ENCODE peak calls at places on chromosomes 16 and 17, in seven cellular contexts. H is thoracic aorta, K is cardiac muscle cell, Q is Panc1, I is PC-3, M is fibroblast of lung, Z is uterus. Y is an unnamed sample.

GRCh38 chr17:74340470-74341023 is 14.5 kb downstream of the KIF19 start:
- DNase-seq in H (no peak), K (no peak), Q (no peak), I (no peak), M (no peak), Z (no peak), Y (peak; percentile 74)

GRCh38 chr16:82630688-82631087 is 3.9 kb downstream of the CDH13 start:
- DNase-seq in H (no peak), K (peak; percentile 51), Q (no peak), I (peak; percentile 35), M (peak; percentile 61), Z (no peak), Y (no peak)

GRCh38 chr17:41919165-41919817 is 540 bp upstream of the ACLY start:
- DNase-seq in H (no peak), K (no peak), Q (no peak), I (peak; percentile 61), M (no peak), Z (no peak), Y (peak; percentile 38)

GRCh38 chr17:30347488-30347887 is 13.6 kb upstream of the TMIGD1 start:
- DNase-seq in H (no peak), K (no peak), Q (no peak), I (no peak), M (no peak), Z (no peak), Y (no peak)

GRCh38 chr16:2256531-2257140 is 5.2 kb upstream of the ECI1 start:
- DNase-seq in H (no peak), K (no peak), Q (no peak), I (no peak), M (no peak), Z (no peak), Y (no peak)

GRCh38 chr16:10961231-10961630 is 16.9 kb downstream of the CLEC16A start:
- DNase-seq in H (peak; percentile 63), K (peak; percentile 64), Q (no peak), I (no peak), M (peak; percentile 86), Z (no peak), Y (no peak)

GRCh38 chr16:17397499-17397891 is 73.3 kb downstream of the XYLT1 start:
- DNase-seq in H (no peak), K (peak; percentile 66), Q (no peak), I (no peak), M (peak; percentile 58), Z (peak; percentile 59), Y (no peak)

GRCh38 chr17:29778936-29779811 is 150.9 kb downstream of the SSH2 start:
- DNase-seq in H (no peak), K (peak; percentile 75), Q (peak; percentile 35), I (peak; percentile 56), M (peak; percentile 67), Z (peak; percentile 82), Y (peak; percentile 77)

GRCh38 chr17:74085434-74085833 is 118.0 kb upstream of the RPL38 start:
- DNase-seq in H (no peak), K (peak; percentile 1), Q (no peak), I (no peak), M (no peak), Z (no peak), Y (no peak)

GRCh38 chr16:86067516-86067915 is 168.6 kb downstream of the IRF8 start:
- DNase-seq in H (no peak), K (no peak), Q (no peak), I (no peak), M (no peak), Z (no peak), Y (no peak)

GRCh38 chr16:84423416-84423837 is 55.1 kb downstream of the ATP2C2 start:
- DNase-seq in H (no peak), K (peak; percentile 42), Q (no peak), I (peak; percentile 15), M (peak; percentile 39), Z (no peak), Y (no peak)

GRCh38 chr16:55660026-55660425 is 4.2 kb downstream of the SLC6A2 start:
- DNase-seq in H (no peak), K (no peak), Q (no peak), I (no peak), M (no peak), Z (no peak), Y (no peak)

GRCh38 chr17:1783834-1784611 is 22.2 kb downstream of the SERPINF1 start:
- DNase-seq in H (peak; percentile 69), K (peak; percentile 96), Q (peak; percentile 8), I (peak; percentile 30), M (peak; percentile 98), Z (peak; percentile 97), Y (peak; percentile 61)

GRCh38 chr16:25143898-25144297 is 32.4 kb downstream of the LCMT1 start:
- DNase-seq in H (no peak), K (no peak), Q (no peak), I (no peak), M (no peak), Z (no peak), Y (no peak)
- TF ChIP-seq CTCF in H (peak; percentile 16), K (peak; percentile 27), Q (peak; percentile 59), I (peak; percentile 47), M (no peak), Z (no peak), Y (peak; percentile 27)

GRCh38 chr17:11736613-11737289 is 138.5 kb downstream of the DNAH9 start:
- DNase-seq in H (no peak), K (no peak), Q (no peak), I (no peak), M (no peak), Z (no peak), Y (no peak)

GRCh38 chr17:11742891-11743290 is 144.6 kb downstream of the DNAH9 start:
- DNase-seq in H (no peak), K (no peak), Q (no peak), I (no peak), M (no peak), Z (no peak), Y (no peak)

GRCh38 chr17:11739848-11740247 is 141.6 kb downstream of the DNAH9 start:
- DNase-seq in H (no peak), K (no peak), Q (no peak), I (no peak), M (no peak), Z (no peak), Y (no peak)

GRCh38 chr17:11737290-11737679 is 139.0 kb downstream of the DNAH9 start:
- DNase-seq in H (no peak), K (no peak), Q (no peak), I (no peak), M (no peak), Z (no peak), Y (no peak)

GRCh38 chr17:11738151-11738550 is 139.9 kb downstream of the DNAH9 start:
- DNase-seq in H (no peak), K (no peak), Q (no peak), I (no peak), M (no peak), Z (no peak), Y (no peak)
- TF ChIP-seq CTCF in H (no peak), K (no peak), Q (no peak), I (no peak), M (no peak), Z (no peak), Y (no peak)

GRCh38 chr16:64983983-64984382 is 137.9 kb downstream of the CDH11 start:
- DNase-seq in H (no peak), K (peak; percentile 86), Q (no peak), I (peak; percentile 44), M (peak; percentile 85), Z (peak; percentile 30), Y (peak; percentile 23)

GRCh38 chr16:64990101-64990500 is 131.8 kb downstream of the CDH11 start:
- DNase-seq in H (no peak), K (no peak), Q (no peak), I (peak; percentile 10), M (no peak), Z (no peak), Y (no peak)

GRCh38 chr16:64991011-64991410 is 130.9 kb downstream of the CDH11 start:
- DNase-seq in H (no peak), K (no peak), Q (no peak), I (no peak), M (no peak), Z (no peak), Y (no peak)

GRCh38 chr16:64993464-64993863 is 128.4 kb downstream of the CDH11 start:
- DNase-seq in H (no peak), K (no peak), Q (no peak), I (no peak), M (no peak), Z (no peak), Y (no peak)

GRCh38 chr16:64989050-64989449 is 132.8 kb downstream of the CDH11 start:
- DNase-seq in H (no peak), K (no peak), Q (no peak), I (no peak), M (no peak), Z (no peak), Y (no peak)
- TF ChIP-seq CTCF in H (no peak), K (no peak), Q (no peak), I (no peak), M (no peak), Z (no peak), Y (no peak)

GRCh38 chr17:16943032-16943352 is 28.9 kb downstream of the TNFRSF13B start:
- DNase-seq in H (no peak), K (no peak), Q (no peak), I (no peak), M (no peak), Z (no peak), Y (no peak)

GRCh38 chr17:16941072-16941641 is 30.8 kb downstream of the TNFRSF13B start:
- DNase-seq in H (no peak), K (no peak), Q (no peak), I (peak; percentile 73), M (no peak), Z (no peak), Y (peak; percentile 1)

GRCh38 chr17:16941643-16942042 is 30.3 kb downstream of the TNFRSF13B start:
- DNase-seq in H (no peak), K (peak; percentile 6), Q (no peak), I (peak; percentile 45), M (no peak), Z (no peak), Y (no peak)

GRCh38 chr17:16943541-16944333 is 28.2 kb downstream of the TNFRSF13B start:
- DNase-seq in H (no peak), K (no peak), Q (no peak), I (no peak), M (no peak), Z (no peak), Y (no peak)

GRCh38 chr17:16942141-16943031 is 29.5 kb downstream of the TNFRSF13B start:
- DNase-seq in H (no peak), K (no peak), Q (no peak), I (peak; percentile 96), M (no peak), Z (no peak), Y (peak; percentile 18)
- TF ChIP-seq CTCF in H (no peak), K (no peak), Q (no peak), I (no peak), M (no peak), Z (no peak), Y (no peak)

GRCh38 chr17:76501018-76501826 is at the start of gene RHBDF2:
- DNase-seq in H (peak; percentile 50), K (peak; percentile 83), Q (no peak), I (peak; percentile 91), M (peak; percentile 70), Z (peak; percentile 78), Y (peak; percentile 72)
- TF ChIP-seq CTCF in H (no peak), K (no peak), Q (no peak), I (no peak), M (no peak), Z (no peak), Y (no peak)

GRCh38 chr16:4664538-4665418 is 28.6 kb upstream of the NUDT16L1 start:
- DNase-seq in H (no peak), K (no peak), Q (no peak), I (no peak), M (peak; percentile 10), Z (peak; percentile 53), Y (no peak)
- TF ChIP-seq CTCF in H (no peak), K (no peak), Q (no peak), I (no peak), M (no peak), Z (no peak), Y (no peak)